ENCODE peak calls at places on chromosomes 1 and 21, in six cellular contexts. A is HAP-1; J is IMR-90; G is left ventricle myocardium inferior; V is CD4-positive, alpha-beta memory T cell; I is HCT116. Z is an unnamed sample.

GRCh38 chr1:43339584-43340232 is 2.1 kb downstream of the MPL start:
- DNase-seq in A (no peak), J (no peak), G (no peak), V (no peak), I (no peak), Z (no peak)

GRCh38 chr1:33152685-33153432 is 29.0 kb downstream of the TRIM62 start:
- DNase-seq in A (peak; percentile 91), J (no peak), G (peak; percentile 91), V (no peak), I (no peak), Z (peak; percentile 63)

GRCh38 chr1:7400566-7400965 is 370.5 kb upstream of the VAMP3 start:
- DNase-seq in A (no peak), J (no peak), G (no peak), V (no peak), I (no peak), Z (no peak)

GRCh38 chr1:244354810-244355278 is 96.9 kb downstream of the ADSS2 start:
- DNase-seq in A (no peak), J (peak; percentile 13), G (no peak), V (no peak), I (no peak), Z (no peak)

GRCh38 chr1:92768286-92768685 is 16.6 kb downstream of the EVI5 start:
- DNase-seq in A (no peak), J (no peak), G (no peak), V (no peak), I (no peak), Z (no peak)

GRCh38 chr1:85581138-85581801 is 709 bp downstream of the CCN1 start:
- DNase-seq in A (peak; percentile 67), J (peak; percentile 69), G (peak; percentile 72), V (no peak), I (no peak), Z (peak; percentile 86)

GRCh38 chr1:200240655-200241054 is 169.2 kb downstream of the ZNF281 start:
- DNase-seq in A (no peak), J (peak; percentile 47), G (no peak), V (no peak), I (no peak), Z (no peak)

GRCh38 chr1:95233321-95233736 is 681 bp upstream of the RWDD3 start:
- DNase-seq in A (no peak), J (peak; percentile 21), G (peak; percentile 40), V (no peak), I (no peak), Z (peak; percentile 23)

GRCh38 chr1:228765543-228765942 is 30.3 kb downstream of the RHOU start:
- DNase-seq in A (no peak), J (no peak), G (no peak), V (peak; percentile 20), I (no peak), Z (no peak)

GRCh38 chr1:6491966-6492365 is 499 bp upstream of the PLEKHG5 start:
- DNase-seq in A (no peak), J (no peak), G (no peak), V (no peak), I (no peak), Z (no peak)

GRCh38 chr21:45320261-45320990 is 32.7 kb upstream of the POFUT2 start:
- DNase-seq in A (no peak), J (no peak), G (peak; percentile 49), V (no peak), I (no peak), Z (no peak)

GRCh38 chr1:41739061-41739955 is 179.4 kb downstream of the HIVEP3 start:
- DNase-seq in A (no peak), J (peak; percentile 87), G (peak; percentile 71), V (peak; percentile 69), I (no peak), Z (peak; percentile 86)

GRCh38 chr1:117611894-117612481 is 6.1 kb downstream of the TENT5C start:
- DNase-seq in A (no peak), J (no peak), G (no peak), V (no peak), I (no peak), Z (no peak)

GRCh38 chr1:37038079-37038702 is 3.9 kb upstream of the GRIK3 start:
- DNase-seq in A (no peak), J (no peak), G (no peak), V (no peak), I (peak; percentile 7), Z (peak; percentile 50)

GRCh38 chr1:212606042-212606733 is 2.4 kb upstream of the ATF3 start:
- DNase-seq in A (no peak), J (no peak), G (no peak), V (no peak), I (no peak), Z (no peak)

GRCh38 chr1:17419626-17420328 is 19.7 kb downstream of the RCC2 start:
- DNase-seq in A (peak; percentile 61), J (peak; percentile 36), G (peak; percentile 74), V (peak; percentile 59), I (no peak), Z (no peak)

GRCh38 chr1:229263254-229263653 is 7.7 kb upstream of the RAB4A start:
- DNase-seq in A (no peak), J (no peak), G (no peak), V (no peak), I (no peak), Z (no peak)

GRCh38 chr1:206931709-206932108 is 10.0 kb upstream of the FCMR start:
- DNase-seq in A (no peak), J (no peak), G (no peak), V (no peak), I (no peak), Z (no peak)

GRCh38 chr1:2561898-2562895 is 6.0 kb downstream of the TNFRSF14 start:
- DNase-seq in A (no peak), J (no peak), G (no peak), V (no peak), I (no peak), Z (no peak)

GRCh38 chr1:33025761-33026160 is 10.9 kb downstream of the AK2 start:
- DNase-seq in A (peak; percentile 78), J (no peak), G (no peak), V (no peak), I (no peak), Z (no peak)

GRCh38 chr1:232177438-232177837 is 452.5 kb downstream of the SIPA1L2 start:
- DNase-seq in A (no peak), J (no peak), G (no peak), V (no peak), I (no peak), Z (no peak)

GRCh38 chr1:32464191-32464715 is 619 bp upstream of the ZBTB8B start:
- DNase-seq in A (no peak), J (peak; percentile 4), G (no peak), V (no peak), I (no peak), Z (no peak)

GRCh38 chr1:180590889-180591288 is 32.1 kb downstream of the OVAAL start:
- DNase-seq in A (no peak), J (no peak), G (no peak), V (no peak), I (no peak), Z (no peak)

GRCh38 chr1:101004061-101004460 is 21.5 kb downstream of the DPH5 start:
- DNase-seq in A (peak; percentile 85), J (peak; percentile 34), G (no peak), V (no peak), I (no peak), Z (no peak)

GRCh38 chr1:41980872-41981653 is 62.3 kb upstream of the HIVEP3 start:
- DNase-seq in A (no peak), J (no peak), G (no peak), V (no peak), I (no peak), Z (no peak)

GRCh38 chr1:11531943-11532342 is 53.0 kb downstream of the DISP3 start:
- DNase-seq in A (no peak), J (no peak), G (no peak), V (no peak), I (no peak), Z (no peak)

DNA sequence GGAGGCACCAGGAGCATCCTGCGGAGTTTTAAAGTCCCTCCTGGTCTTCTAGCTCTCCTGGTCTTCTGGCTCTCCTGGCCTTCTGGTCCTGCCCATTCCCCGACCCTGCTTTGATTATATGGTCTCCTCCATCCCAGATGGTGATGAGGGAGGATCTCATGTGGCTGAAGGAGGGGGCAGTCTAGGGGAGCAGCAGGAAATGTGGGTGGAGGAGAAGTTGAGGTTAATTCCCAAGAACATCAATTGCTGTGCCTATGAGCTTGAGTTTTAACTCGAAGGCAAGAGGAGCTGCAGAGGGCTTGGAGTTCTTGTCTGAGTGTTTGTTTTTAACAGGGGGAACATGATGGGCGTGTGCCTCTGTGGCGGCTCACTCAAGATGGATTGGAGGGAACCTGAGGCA is 408.8 kb downstream of the MATN1 start:
- DNase-seq in A (no peak), J (no peak), G (no peak), V (no peak), I (no peak), Z (no peak)
- H3K27me3 ChIP-seq in A (no peaks in the 10 kb centered on the region), J (no peaks in the 10 kb centered on the region), G (peaks cover 86% of the 10 kb centered on the region), V (no peaks in the 10 kb centered on the region), I (peaks cover 32% of the 10 kb centered on the region), Z (peaks cover 19% of the 10 kb centered on the region)

DNA sequence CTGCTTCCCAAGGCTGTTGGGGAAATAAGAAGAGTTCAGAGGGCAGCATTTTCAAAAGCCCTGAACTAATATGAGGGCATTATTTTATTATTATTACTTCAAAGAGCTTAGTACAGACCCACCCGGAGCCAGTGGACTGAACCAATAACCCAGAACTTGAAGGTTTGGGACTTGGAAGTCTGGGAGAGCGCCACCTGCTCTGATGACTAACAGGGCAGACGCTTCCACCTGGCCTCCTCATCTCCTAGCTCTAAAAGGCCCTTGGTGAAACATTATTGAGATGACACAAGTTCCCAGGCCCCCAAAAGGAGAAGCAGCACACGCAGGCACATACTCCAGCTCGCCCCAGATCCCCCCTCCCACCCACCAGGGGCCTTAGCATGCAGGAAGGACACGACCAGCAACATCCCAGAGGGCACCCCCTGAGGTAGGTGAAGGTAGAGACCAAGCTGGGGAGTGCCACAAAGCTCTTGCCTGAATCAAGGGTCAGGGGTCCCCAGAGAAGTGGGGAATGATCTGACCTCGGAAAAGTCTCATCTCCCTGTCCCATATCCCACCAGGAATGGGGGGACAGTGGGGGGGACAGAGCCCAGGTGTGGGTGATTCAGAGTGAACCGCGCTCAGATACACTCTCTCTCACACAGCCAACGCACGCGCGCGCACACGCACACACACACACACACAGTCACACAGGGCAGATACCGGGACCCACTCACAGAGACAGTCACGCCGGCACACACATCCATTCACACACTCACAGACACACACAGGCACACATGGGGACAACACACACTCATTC is 1.2 kb downstream of the DLGAP3 start:
- DNase-seq in A (no peak), J (no peak), G (no peak), V (no peak), I (no peak), Z (no peak)
- H3K27me3 ChIP-seq in A (peaks cover 23% of the 10 kb centered on the region), J (peaks cover 52% of the 10 kb centered on the region), G (peaks cover 87% of the 10 kb centered on the region), V (peaks cover 40% of the 10 kb centered on the region), I (peaks cover 20% of the 10 kb centered on the region), Z (peaks cover 16% of the 10 kb centered on the region)

DNA sequence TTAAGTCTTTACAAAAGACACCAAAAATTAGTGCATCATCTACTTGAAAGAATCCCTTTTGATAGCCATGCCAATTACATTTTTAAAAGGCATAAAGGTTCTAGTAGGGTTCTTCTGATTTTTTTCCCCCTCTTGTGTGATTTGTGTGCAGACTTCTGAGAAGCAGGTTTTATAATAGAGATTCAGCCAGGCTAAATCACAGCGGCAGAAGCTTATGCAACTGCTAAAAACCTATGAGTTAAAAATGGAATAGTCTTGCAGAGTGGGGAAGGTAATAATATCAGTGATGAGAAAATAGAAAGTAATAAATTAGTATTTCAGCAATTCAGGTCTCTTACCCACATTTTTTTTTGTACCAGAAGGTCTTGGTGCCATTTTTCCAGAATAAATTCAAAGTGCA is 17.7 kb downstream of the STUM start:
- DNase-seq in A (no peak), J (no peak), G (no peak), V (no peak), I (no peak), Z (no peak)
- H3K27me3 ChIP-seq in A (peaks cover 9% of the 10 kb centered on the region), J (peaks cover 17% of the 10 kb centered on the region), G (no peaks in the 10 kb centered on the region), V (no peaks in the 10 kb centered on the region), I (no peaks in the 10 kb centered on the region), Z (no peaks in the 10 kb centered on the region)

GRCh38 chr1:164958995-164959788 is 397.3 kb downstream of the LMX1A start:
- DNase-seq in A (no peak), J (no peak), G (no peak), V (no peak), I (no peak), Z (no peak)
- H3K27me3 ChIP-seq in A (peaks cover 7% of the 10 kb centered on the region), J (no peaks in the 10 kb centered on the region), G (no peaks in the 10 kb centered on the region), V (no peaks in the 10 kb centered on the region), I (no peaks in the 10 kb centered on the region), Z (no peaks in the 10 kb centered on the region)